ENCODE peak calls at places on chromosomes 3 and 15, in eight cellular contexts. L, T, O, K, V, H, X and A are unnamed samples.

GRCh38 chr15:34436956-34437442 is 609 bp downstream of the GOLGA8A start:
- DNase-seq in L (peak; percentile 50), T (peak; percentile 15), O (peak; percentile 37), K (peak; percentile 57), V (peak; percentile 73), H (no peak), X (peak; percentile 25), A (peak; percentile 52)

GRCh38 chr15:89341316-89342005 is 6.8 kb upstream of the POLG start:
- DNase-seq in L (no peak), T (no peak), O (no peak), K (no peak), V (no peak), H (no peak), X (no peak), A (no peak)

GRCh38 chr3:36932979-36933378 is 11.9 kb downstream of the TRANK1 start:
- DNase-seq in L (no peak), T (no peak), O (peak; percentile 62), K (no peak), V (no peak), H (no peak), X (peak; percentile 60), A (no peak)

GRCh38 chr3:110615454-110615853 is 456.2 kb upstream of the NECTIN3 start:
- DNase-seq in L (no peak), T (no peak), O (no peak), K (no peak), V (no peak), H (no peak), X (no peak), A (no peak)

GRCh38 chr15:67089218-67090193 is 24.1 kb downstream of the SMAD3 start:
- DNase-seq in L (no peak), T (no peak), O (no peak), K (no peak), V (no peak), H (no peak), X (peak; percentile 60), A (no peak)

GRCh38 chr3:194536883-194537637 is 50.3 kb upstream of the ATP13A3 start:
- DNase-seq in L (peak; percentile 84), T (peak; percentile 20), O (peak; percentile 53), K (no peak), V (peak; percentile 45), H (no peak), X (no peak), A (no peak)

GRCh38 chr3:167936010-167936409 is 159.7 kb downstream of the GOLIM4 start:
- DNase-seq in L (no peak), T (no peak), O (no peak), K (no peak), V (no peak), H (no peak), X (no peak), A (no peak)

GRCh38 chr3:168051579-168052183 is 44.0 kb downstream of the GOLIM4 start:
- DNase-seq in L (no peak), T (no peak), O (peak; percentile 52), K (no peak), V (no peak), H (no peak), X (peak; percentile 49), A (no peak)

GRCh38 chr3:175287361-175287963 is 428.3 kb downstream of the NAALADL2 start:
- DNase-seq in L (no peak), T (no peak), O (no peak), K (no peak), V (no peak), H (no peak), X (no peak), A (no peak)

GRCh38 chr3:36741285-36741684 is 23.1 kb downstream of the DCLK3 start:
- DNase-seq in L (no peak), T (no peak), O (no peak), K (no peak), V (peak; percentile 28), H (peak; percentile 18), X (peak; percentile 13), A (no peak)

GRCh38 chr15:73930371-73930770 is 4.1 kb downstream of the LOXL1 start:
- DNase-seq in L (no peak), T (no peak), O (peak; percentile 69), K (no peak), V (no peak), H (peak; percentile 61), X (peak; percentile 84), A (no peak)

GRCh38 chr15:58880320-58880719 is 53.2 kb downstream of the SLTM start:
- DNase-seq in L (no peak), T (no peak), O (no peak), K (no peak), V (no peak), H (no peak), X (no peak), A (no peak)

GRCh38 chr3:109927161-109927560 is 589.8 kb upstream of the DPPA4 start:
- DNase-seq in L (no peak), T (no peak), O (peak; percentile 86), K (no peak), V (peak; percentile 24), H (peak; percentile 89), X (peak; percentile 90), A (no peak)

GRCh38 chr3:15805756-15806266 is 8.0 kb upstream of the ANKRD28 start:
- DNase-seq in L (no peak), T (no peak), O (peak; percentile 71), K (no peak), V (no peak), H (peak; percentile 72), X (peak; percentile 83), A (no peak)

GRCh38 chr3:153099131-153099530 is 62.9 kb upstream of the RAP2B start:
- DNase-seq in L (no peak), T (no peak), O (no peak), K (no peak), V (no peak), H (no peak), X (no peak), A (no peak)

GRCh38 chr15:69081310-69082004 is 67.0 kb downstream of the NOX5 start:
- DNase-seq in L (no peak), T (peak; percentile 34), O (peak; percentile 53), K (peak; percentile 58), V (no peak), H (no peak), X (peak; percentile 94), A (no peak)

GRCh38 chr3:106261915-106262683 is 393.3 kb upstream of the CBLB start:
- DNase-seq in L (no peak), T (no peak), O (peak; percentile 96), K (no peak), V (no peak), H (peak; percentile 24), X (peak; percentile 38), A (no peak)

GRCh38 chr3:11661052-11661656 is 17.4 kb upstream of the VGLL4 start:
- DNase-seq in L (no peak), T (no peak), O (no peak), K (no peak), V (no peak), H (no peak), X (no peak), A (no peak)

GRCh38 chr3:166955549-166955948 is 424.5 kb downstream of the ZBBX start:
- DNase-seq in L (no peak), T (no peak), O (no peak), K (no peak), V (no peak), H (no peak), X (no peak), A (no peak)

GRCh38 chr15:33988384-33988783 is 20.1 kb downstream of the CHRM5 start:
- DNase-seq in L (no peak), T (no peak), O (no peak), K (no peak), V (no peak), H (no peak), X (no peak), A (no peak)

GRCh38 chr3:74393426-74393825 is 221.0 kb downstream of the CNTN3 start:
- DNase-seq in L (no peak), T (no peak), O (no peak), K (no peak), V (no peak), H (no peak), X (no peak), A (no peak)

GRCh38 chr3:127257351-127257750 is 30.5 kb downstream of the PRR20G start:
- DNase-seq in L (no peak), T (no peak), O (no peak), K (no peak), V (no peak), H (no peak), X (no peak), A (no peak)

GRCh38 chr3:124800511-124801374 is 70.5 kb downstream of the UMPS start:
- DNase-seq in L (no peak), T (peak; percentile 79), O (peak; percentile 94), K (no peak), V (no peak), H (no peak), X (peak; percentile 90), A (no peak)

GRCh38 chr3:143601738-143602480 is 246.4 kb downstream of the SLC9A9 start:
- DNase-seq in L (no peak), T (no peak), O (peak; percentile 70), K (no peak), V (no peak), H (no peak), X (peak; percentile 71), A (no peak)